ENCODE peak calls at places on chromosomes 3 and 15, in four cellular contexts. One of them, this sample, is unnamed.

GRCh38 chr3:40229963-40230362 is 79.5 kb upstream of the EIF1B start:
- DNase-seq in H4: no peak
- DNase-seq in NCI-H1105 treated with DMSO at 0.1 percent for 48 hours: no peak
- DNase-seq in iris pigment epithelial cell: no peak
- DNase-seq in this sample: no peak

GRCh38 chr3:15404767-15405166 is 22.6 kb downstream of the METTL6 start:
- DNase-seq in H4: no peak
- DNase-seq in NCI-H1105 treated with DMSO at 0.1 percent for 48 hours: no peak
- DNase-seq in iris pigment epithelial cell: no peak
- DNase-seq in this sample: no peak

GRCh38 chr3:178367817-178368617 is 168.2 kb upstream of the KCNMB2 start:
- DNase-seq in H4: no peak
- DNase-seq in NCI-H1105 treated with DMSO at 0.1 percent for 48 hours: peak; percentile 68
- DNase-seq in iris pigment epithelial cell: no peak
- DNase-seq in this sample: no peak

GRCh38 chr3:97914390-97914789 is 57.8 kb downstream of the RIOX2 start:
- DNase-seq in H4: peak; percentile 67
- DNase-seq in NCI-H1105 treated with DMSO at 0.1 percent for 48 hours: no peak
- DNase-seq in iris pigment epithelial cell: peak; percentile 49
- DNase-seq in this sample: no peak

GRCh38 chr3:17894434-17895060 is 152.1 kb upstream of the TBC1D5 start:
- DNase-seq in H4: no peak
- DNase-seq in NCI-H1105 treated with DMSO at 0.1 percent for 48 hours: peak; percentile 8
- DNase-seq in iris pigment epithelial cell: peak; percentile 22
- DNase-seq in this sample: no peak

GRCh38 chr15:37261685-37262084 is 161.3 kb upstream of the MEIS2 start:
- DNase-seq in H4: no peak
- DNase-seq in NCI-H1105 treated with DMSO at 0.1 percent for 48 hours: no peak
- DNase-seq in iris pigment epithelial cell: no peak
- DNase-seq in this sample: no peak

GRCh38 chr15:89576417-89576773 is 1.1 kb downstream of the TICRR start:
- DNase-seq in H4: no peak
- DNase-seq in NCI-H1105 treated with DMSO at 0.1 percent for 48 hours: no peak
- DNase-seq in iris pigment epithelial cell: peak; percentile 24
- DNase-seq in this sample: no peak

GRCh38 chr3:179853176-179853575 is 183.6 kb downstream of the PEX5L start:
- DNase-seq in H4: peak; percentile 21
- DNase-seq in NCI-H1105 treated with DMSO at 0.1 percent for 48 hours: no peak
- DNase-seq in iris pigment epithelial cell: peak; percentile 87
- DNase-seq in this sample: peak; percentile 18

GRCh38 chr15:63506537-63507035 is 2.2 kb downstream of the USP3 start:
- DNase-seq in H4: no peak
- DNase-seq in NCI-H1105 treated with DMSO at 0.1 percent for 48 hours: peak; percentile 19
- DNase-seq in iris pigment epithelial cell: peak; percentile 50
- DNase-seq in this sample: no peak

GRCh38 chr3:1766384-1766783 is 332.3 kb upstream of the CNTN4 start:
- DNase-seq in H4: no peak
- DNase-seq in NCI-H1105 treated with DMSO at 0.1 percent for 48 hours: no peak
- DNase-seq in iris pigment epithelial cell: no peak
- DNase-seq in this sample: no peak

GRCh38 chr3:167740961-167741587 is 5.6 kb downstream of the SERPINI1 start:
- DNase-seq in H4: peak; percentile 39
- DNase-seq in NCI-H1105 treated with DMSO at 0.1 percent for 48 hours: peak; percentile 28
- DNase-seq in iris pigment epithelial cell: peak; percentile 56
- DNase-seq in this sample: peak; percentile 55

GRCh38 chr3:62911531-62911930 is 36.3 kb upstream of the CADPS start:
- DNase-seq in H4: no peak
- DNase-seq in NCI-H1105 treated with DMSO at 0.1 percent for 48 hours: no peak
- DNase-seq in iris pigment epithelial cell: no peak
- DNase-seq in this sample: no peak

GRCh38 chr3:7744850-7745249 is 756.8 kb upstream of the LMCD1 start:
- DNase-seq in H4: no peak
- DNase-seq in NCI-H1105 treated with DMSO at 0.1 percent for 48 hours: peak; percentile 11
- DNase-seq in iris pigment epithelial cell: no peak
- DNase-seq in this sample: no peak

GRCh38 chr3:12970684-12971083 is 102.5 kb downstream of the IQSEC1 start:
- DNase-seq in H4: no peak
- DNase-seq in NCI-H1105 treated with DMSO at 0.1 percent for 48 hours: peak; percentile 51
- DNase-seq in iris pigment epithelial cell: no peak
- DNase-seq in this sample: no peak

GRCh38 chr3:124410471-124410870 is 319.8 kb upstream of the UMPS start:
- DNase-seq in H4: no peak
- DNase-seq in NCI-H1105 treated with DMSO at 0.1 percent for 48 hours: no peak
- DNase-seq in iris pigment epithelial cell: peak; percentile 48
- DNase-seq in this sample: no peak

GRCh38 chr3:195800240-195800639 is 11.5 kb downstream of the MUC4 start:
- DNase-seq in H4: no peak
- DNase-seq in NCI-H1105 treated with DMSO at 0.1 percent for 48 hours: no peak
- DNase-seq in iris pigment epithelial cell: no peak
- DNase-seq in this sample: no peak

GRCh38 chr3:162021206-162021605 is 524.6 kb downstream of the OTOL1 start:
- DNase-seq in H4: no peak
- DNase-seq in NCI-H1105 treated with DMSO at 0.1 percent for 48 hours: no peak
- DNase-seq in iris pigment epithelial cell: peak; percentile 11
- DNase-seq in this sample: no peak

GRCh38 chr3:137165117-137165806 is 207.5 kb downstream of the IL20RB start:
- DNase-seq in H4: peak; percentile 91
- DNase-seq in NCI-H1105 treated with DMSO at 0.1 percent for 48 hours: no peak
- DNase-seq in iris pigment epithelial cell: peak; percentile 46
- DNase-seq in this sample: no peak

GRCh38 chr3:44721231-44722102 is 8.0 kb upstream of the ZNF501 start:
- DNase-seq in H4: no peak
- DNase-seq in NCI-H1105 treated with DMSO at 0.1 percent for 48 hours: no peak
- DNase-seq in iris pigment epithelial cell: peak; percentile 17
- DNase-seq in this sample: no peak

GRCh38 chr3:121995190-121996137 is 26.6 kb downstream of the ILDR1 start:
- DNase-seq in H4: peak; percentile 89
- DNase-seq in NCI-H1105 treated with DMSO at 0.1 percent for 48 hours: peak; percentile 11
- DNase-seq in iris pigment epithelial cell: peak; percentile 79
- DNase-seq in this sample: no peak

GRCh38 chr3:33942483-33943150 is 144.2 kb downstream of the PDCD6IP start:
- DNase-seq in H4: no peak
- DNase-seq in NCI-H1105 treated with DMSO at 0.1 percent for 48 hours: peak; percentile 20
- DNase-seq in iris pigment epithelial cell: peak; percentile 31
- DNase-seq in this sample: no peak

GRCh38 chr15:89197503-89197971 is 23.8 kb downstream of the RLBP1 start:
- DNase-seq in H4: no peak
- DNase-seq in NCI-H1105 treated with DMSO at 0.1 percent for 48 hours: peak; percentile 56
- DNase-seq in iris pigment epithelial cell: no peak
- DNase-seq in this sample: no peak

GRCh38 chr3:108623504-108623903 is 34.0 kb downstream of the DZIP3 start:
- DNase-seq in H4: peak; percentile 52
- DNase-seq in NCI-H1105 treated with DMSO at 0.1 percent for 48 hours: no peak
- DNase-seq in iris pigment epithelial cell: peak; percentile 32
- DNase-seq in this sample: no peak

GRCh38 chr3:119643528-119643927 is 16.9 kb downstream of the POPDC2 start:
- DNase-seq in H4: no peak
- DNase-seq in NCI-H1105 treated with DMSO at 0.1 percent for 48 hours: no peak
- DNase-seq in iris pigment epithelial cell: peak; percentile 83
- DNase-seq in this sample: no peak

GRCh38 chr3:127184870-127185216 is 8.1 kb upstream of the PRR23E start:
- DNase-seq in H4: no peak
- DNase-seq in NCI-H1105 treated with DMSO at 0.1 percent for 48 hours: no peak
- DNase-seq in iris pigment epithelial cell: no peak
- DNase-seq in this sample: no peak

GRCh38 chr3:179189764-179190163 is 41.6 kb downstream of the PIK3CA start:
- DNase-seq in H4: no peak
- DNase-seq in NCI-H1105 treated with DMSO at 0.1 percent for 48 hours: no peak
- DNase-seq in iris pigment epithelial cell: peak; percentile 83
- DNase-seq in this sample: no peak

GRCh38 chr3:39327746-39328349 is 1.7 kb upstream of the CCR8 start:
- DNase-seq in H4: no peak
- DNase-seq in NCI-H1105 treated with DMSO at 0.1 percent for 48 hours: no peak
- DNase-seq in iris pigment epithelial cell: no peak
- DNase-seq in this sample: peak; percentile 20

GRCh38 chr3:171487382-171487781 is 27.2 kb upstream of the TNIK start:
- DNase-seq in H4: no peak
- DNase-seq in NCI-H1105 treated with DMSO at 0.1 percent for 48 hours: no peak
- DNase-seq in iris pigment epithelial cell: no peak
- DNase-seq in this sample: no peak

GRCh38 chr15:65421360-65422215 is 1.2 kb downstream of the IGDCC4 start:
- DNase-seq in H4: no peak
- DNase-seq in NCI-H1105 treated with DMSO at 0.1 percent for 48 hours: peak; percentile 44
- DNase-seq in iris pigment epithelial cell: peak; percentile 19
- DNase-seq in this sample: peak; percentile 83

GRCh38 chr3:10577521-10577920 is 72.1 kb upstream of the ATP2B2 start:
- DNase-seq in H4: no peak
- DNase-seq in NCI-H1105 treated with DMSO at 0.1 percent for 48 hours: no peak
- DNase-seq in iris pigment epithelial cell: no peak
- DNase-seq in this sample: no peak

GRCh38 chr3:62677926-62678325 is 197.3 kb downstream of the CADPS start:
- DNase-seq in H4: no peak
- DNase-seq in NCI-H1105 treated with DMSO at 0.1 percent for 48 hours: no peak
- DNase-seq in iris pigment epithelial cell: no peak
- DNase-seq in this sample: no peak

GRCh38 chr3:134708671-134709070 is 57.8 kb upstream of the KY start:
- DNase-seq in H4: no peak
- DNase-seq in NCI-H1105 treated with DMSO at 0.1 percent for 48 hours: no peak
- DNase-seq in iris pigment epithelial cell: no peak
- DNase-seq in this sample: no peak

GRCh38 chr3:176931991-176932390 is 265.3 kb downstream of the TBL1XR1 start:
- DNase-seq in H4: no peak
- DNase-seq in NCI-H1105 treated with DMSO at 0.1 percent for 48 hours: no peak
- DNase-seq in iris pigment epithelial cell: no peak
- DNase-seq in this sample: no peak

GRCh38 chr15:66922608-66923007 is 142.8 kb upstream of the SMAD3 start:
- DNase-seq in H4: no peak
- DNase-seq in NCI-H1105 treated with DMSO at 0.1 percent for 48 hours: no peak
- DNase-seq in iris pigment epithelial cell: no peak
- DNase-seq in this sample: no peak

GRCh38 chr3:17047162-17047561 is 162.4 kb downstream of the PLCL2 start:
- DNase-seq in H4: no peak
- DNase-seq in NCI-H1105 treated with DMSO at 0.1 percent for 48 hours: no peak
- DNase-seq in iris pigment epithelial cell: no peak
- DNase-seq in this sample: no peak

GRCh38 chr3:133367431-133367830 is 32.4 kb upstream of the BFSP2 start:
- DNase-seq in H4: no peak
- DNase-seq in NCI-H1105 treated with DMSO at 0.1 percent for 48 hours: no peak
- DNase-seq in iris pigment epithelial cell: no peak
- DNase-seq in this sample: no peak

GRCh38 chr3:194367992-194368841 is 1.3 kb downstream of the LRRC15 start:
- DNase-seq in H4: peak; percentile 44
- DNase-seq in NCI-H1105 treated with DMSO at 0.1 percent for 48 hours: no peak
- DNase-seq in iris pigment epithelial cell: no peak
- DNase-seq in this sample: no peak

GRCh38 chr15:63858881-63859280 is 25.1 kb upstream of the HERC1 start:
- DNase-seq in H4: no peak
- DNase-seq in NCI-H1105 treated with DMSO at 0.1 percent for 48 hours: no peak
- DNase-seq in iris pigment epithelial cell: peak; percentile 56
- DNase-seq in this sample: no peak

GRCh38 chr15:77985931-77986480 is 91.5 kb downstream of the TBC1D2B start:
- DNase-seq in H4: no peak
- DNase-seq in NCI-H1105 treated with DMSO at 0.1 percent for 48 hours: no peak
- DNase-seq in iris pigment epithelial cell: no peak
- DNase-seq in this sample: no peak

This sample was measured in GM13976.